ENCODE peak calls at places on chromosomes 12 and 14, in six cellular contexts. W is endothelial cell of umbilical vein, V is HepG2, E is A549, F is GM12878, B is K562. M is an unnamed sample.

GRCh38 chr12:108457006-108457733 is 57.9 kb upstream of the FICD start:
- DNase-seq in E (peak), B (peak), V (peak), F (peak), W (peak), M (peak)

GRCh38 chr12:43847427-43847826 is 11.5 kb downstream of the TMEM117 start:
- DNase-seq in V (no peak), F (no peak), E (no peak), B (no peak), W (no peak), M (peak)

GRCh38 chr12:132710062-132710421 is 600 bp upstream of the PGAM5 start:
- DNase-seq in W (no peak), E (no peak), B (no peak), V (no peak), F (no peak), M (peak)

GRCh38 chr14:22737052-22737451 is 29.4 kb upstream of the OXA1L start:
- DNase-seq in B (no peak), E (no peak), W (no peak), F (no peak), V (no peak), M (no peak)

GRCh38 chr14:73759183-73759713 is 45.1 kb upstream of the PNMA1 start:
- DNase-seq in E (no peak), F (no peak), W (peak), B (peak), V (no peak), M (peak)

GRCh38 chr12:56104815-56105476 is 587 bp downstream of the PA2G4 start:
- DNase-seq in B (peak), F (no peak), E (no peak), W (peak), V (no peak), M (peak)

GRCh38 chr12:106733660-106734059 is 40.8 kb upstream of the RIC8B start:
- DNase-seq in E (no peak), W (no peak), V (no peak), F (no peak), B (no peak), M (no peak)

GRCh38 chr12:123897221-123897620 is 75.4 kb downstream of the CCDC92 start:
- DNase-seq in F (no peak), V (no peak), W (no peak), B (no peak), E (no peak), M (no peak)

GRCh38 chr14:73717998-73718741 is 4.0 kb upstream of the PNMA1 start:
- DNase-seq in W (no peak), B (no peak), F (no peak), E (no peak), V (no peak), M (no peak)

GRCh38 chr12:27554421-27555186 is 30.6 kb downstream of the PPFIBP1 start:
- DNase-seq in E (no peak), V (no peak), W (peak), B (no peak), F (no peak), M (no peak)

GRCh38 chr14:52023518-52023917 is 34.2 kb downstream of the RTRAF start:
- DNase-seq in B (no peak), W (peak), E (no peak), F (no peak), V (no peak), M (no peak)

GRCh38 chr14:50303744-50304471 is 8.1 kb downstream of the L2HGDH start:
- DNase-seq in B (no peak), F (no peak), E (no peak), V (peak), W (no peak), M (peak)

GRCh38 chr12:48767047-48767446 is 21.8 kb downstream of the ADCY6 start:
- DNase-seq in B (no peak), E (no peak), V (no peak), F (no peak), W (no peak), M (no peak)

GRCh38 chr14:99273025-99273723 is 1.2 kb upstream of the BCL11B start:
- DNase-seq in E (peak), W (peak), F (no peak), B (no peak), V (peak), M (peak)

GRCh38 chr14:82313889-82314288 is 780.2 kb upstream of the SEL1L start:
- DNase-seq in V (no peak), W (no peak), B (no peak), E (no peak), F (no peak), M (no peak)

GRCh38 chr14:52547526-52547925 is 4.8 kb downstream of the TXNDC16 start:
- DNase-seq in F (no peak), W (no peak), V (no peak), B (peak), E (no peak), M (no peak)

GRCh38 chr14:66507181-66507721 is 696 bp upstream of the GPHN start:
- DNase-seq in F (no peak), B (no peak), V (no peak), W (no peak), E (peak), M (no peak)

GRCh38 chr12:111841236-111841749 is 735 bp upstream of the MAPKAPK5 start:
- DNase-seq in F (no peak), B (no peak), V (no peak), W (peak), E (no peak), M (no peak)

GRCh38 chr12:69258655-69259054 is 19.3 kb downstream of the CPSF6 start:
- DNase-seq in E (no peak), W (no peak), V (no peak), B (peak), F (no peak), M (no peak)

GRCh38 chr14:102717211-102717610 is 60.0 kb upstream of the TRAF3 start:
- DNase-seq in V (no peak), W (no peak), E (no peak), F (no peak), B (no peak), M (peak)

GRCh38 chr12:123931686-123932321 is 40.8 kb downstream of the CCDC92 start:
- DNase-seq in V (no peak), E (no peak), F (no peak), W (no peak), B (no peak), M (no peak)

GRCh38 chr12:1083888-1084262 is 92.9 kb downstream of the ERC1 start:
- DNase-seq in V (peak), E (no peak), W (no peak), B (no peak), F (no peak), M (peak)

GRCh38 chr12:89872922-89873630 is 164.4 kb upstream of the ATP2B1 start:
- DNase-seq in B (no peak), W (no peak), V (no peak), E (no peak), F (no peak), M (no peak)

GRCh38 chr12:51357374-51358047 is 11.0 kb upstream of the CELA1 start:
- DNase-seq in W (no peak), E (no peak), B (no peak), F (peak), V (no peak), M (no peak)

GRCh38 chr14:93173943-93174395 is 10.7 kb downstream of the MOAP1 start:
- DNase-seq in F (no peak), W (no peak), E (no peak), B (peak), V (no peak), M (no peak)

GRCh38 chr12:77122236-77122635 is 56.9 kb upstream of the E2F7 start:
- DNase-seq in E (no peak), W (peak), B (no peak), V (peak), F (no peak), M (no peak)

GRCh38 chr14:69356903-69357543 is 41.1 kb downstream of the ERH start:
- DNase-seq in F (no peak), B (no peak), W (no peak), V (peak), E (no peak), M (no peak)

GRCh38 chr12:20578142-20578541 is 117.0 kb upstream of the SLCO1C1 start:
- DNase-seq in V (no peak), W (no peak), F (no peak), E (no peak), B (no peak), M (no peak)

GRCh38 chr14:93525691-93526451 is 95.1 kb downstream of the UNC79 start:
- DNase-seq in V (no peak), F (no peak), B (no peak), W (no peak), E (no peak), M (no peak)

GRCh38 chr14:78509516-78509915 is 339.3 kb downstream of the NRXN3 start:
- DNase-seq in E (no peak), B (peak), F (no peak), V (no peak), W (no peak), M (no peak)

GRCh38 chr12:64670856-64671639 is 60.8 kb downstream of the RASSF3 start:
- DNase-seq in F (no peak), E (no peak), V (no peak), B (no peak), W (peak), M (no peak)

GRCh38 chr12:93571854-93572711 is at the start of gene SOCS2:
- DNase-seq in F (no peak), B (peak), W (peak), V (no peak), E (peak), M (no peak)

GRCh38 chr14:90608281-90608680 is 207.9 kb downstream of the TTC7B start:
- DNase-seq in E (no peak), B (no peak), W (no peak), F (no peak), V (no peak), M (peak)

GRCh38 chr12:77882709-77883108 is 52.0 kb downstream of the NAV3 start:
- DNase-seq in V (no peak), B (no peak), F (no peak), E (no peak), W (no peak), M (no peak)

DNA sequence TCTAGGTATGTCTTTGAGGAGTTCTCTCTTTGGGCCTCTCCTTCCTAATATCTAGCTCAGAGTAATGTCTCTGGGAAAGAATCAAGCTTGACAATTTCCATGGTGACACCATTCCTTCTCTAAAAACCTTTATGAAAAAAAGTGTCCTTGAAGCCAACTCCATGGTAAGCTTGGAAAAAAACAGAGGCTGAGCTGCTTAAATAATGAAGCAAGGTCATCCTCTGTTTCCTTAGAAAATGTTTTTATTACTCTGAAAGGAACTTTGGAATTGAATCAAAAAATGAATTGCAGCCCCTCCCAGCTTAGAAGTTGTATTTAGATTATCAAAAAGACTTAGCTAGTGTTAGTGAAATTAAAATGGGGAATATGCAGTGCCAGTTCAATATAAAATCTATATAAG is 166.1 kb upstream of the KITLG start:
- DNase-seq in V (no peak), B (no peak), W (peak), F (no peak), E (no peak), M (no peak)
- TF ChIP-seq MAX in V (no peak), B (no peak), W (no peak), F (no peak), E (no peak), M (no peak)

DNA sequence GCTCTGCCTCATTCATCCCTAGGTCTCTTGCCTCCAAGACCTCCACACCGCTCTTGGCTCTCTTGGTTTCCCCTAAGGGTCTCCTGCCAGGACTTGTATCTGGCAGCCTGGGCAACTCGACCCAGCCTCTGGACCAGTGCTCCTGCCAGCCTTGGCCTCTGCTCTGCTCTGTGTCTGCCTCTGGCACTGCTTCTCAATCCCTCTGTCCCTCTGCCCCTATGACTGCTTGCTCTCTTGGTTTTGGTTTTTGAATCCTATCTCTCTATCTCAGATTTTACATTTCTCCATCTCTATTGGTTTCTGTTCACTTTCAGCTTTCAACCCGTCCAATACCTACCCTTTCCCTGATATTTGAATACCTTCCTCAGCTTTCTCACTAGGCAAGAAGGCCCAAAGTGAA is 6.3 kb downstream of the ITGA5 start:
- DNase-seq in B (no peak), E (no peak), W (peak), V (no peak), F (no peak), M (no peak)
- H3K4me3 ChIP-seq in B (no peak), E (no peak), W (no peak), V (no peak), F (peak), M (peak)

GRCh38 chr14:104134061-104134965 is 4.1 kb upstream of the KIF26A start:
- DNase-seq in W (no peak), F (no peak), E (no peak), V (no peak), B (no peak), M (no peak)

GRCh38 chr14:104130974-104131651 is 7.3 kb upstream of the KIF26A start:
- DNase-seq in E (peak), B (no peak), V (peak), F (no peak), W (peak), M (peak)

GRCh38 chr14:104132981-104133380 is 5.4 kb upstream of the KIF26A start:
- DNase-seq in B (no peak), W (no peak), E (no peak), F (no peak), V (no peak), M (no peak)

GRCh38 chr14:104133496-104133895 is 4.9 kb upstream of the KIF26A start:
- DNase-seq in V (no peak), E (no peak), B (no peak), F (no peak), W (no peak), M (no peak)

GRCh38 chr14:104131968-104132732 is 6.2 kb upstream of the KIF26A start:
- DNase-seq in B (no peak), E (no peak), F (no peak), W (no peak), V (no peak), M (no peak)
- TF ChIP-seq MYC in B (no peak), E (no peak), F (no peak), W (no peak), V (no peak), M (no peak)

DNA sequence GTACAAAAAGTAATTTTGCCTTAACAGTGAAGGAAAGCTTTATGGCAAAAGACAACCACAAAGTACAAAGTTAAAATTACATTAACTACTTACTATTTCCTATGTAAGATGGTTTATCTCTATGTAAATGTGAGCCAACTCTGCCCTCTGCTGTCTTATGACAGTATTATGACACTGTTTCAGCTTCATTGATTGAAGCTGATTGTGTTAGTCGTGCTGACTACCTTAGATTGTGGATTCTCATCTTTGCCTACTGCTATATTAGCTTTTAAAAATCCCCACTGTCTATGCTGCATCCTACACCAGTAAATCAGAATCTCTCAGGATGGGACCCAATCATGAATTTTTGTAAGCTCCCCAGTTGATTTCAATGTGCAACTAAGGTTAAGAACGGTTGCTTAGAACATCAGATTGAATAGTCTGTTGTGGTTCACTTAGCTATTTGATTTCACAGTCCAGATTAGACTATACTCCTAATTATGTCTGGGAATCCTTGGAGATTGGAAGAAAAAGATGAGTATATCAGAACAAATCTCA is 12.2 kb upstream of the SPTB start:
- DNase-seq in B (peak), V (peak), W (peak), F (peak), E (peak), M (peak)
- TF ChIP-seq MAX in B (no peak), V (no peak), W (no peak), F (no peak), E (no peak), M (no peak)

GRCh38 chr12:38934078-38934584 is 28.7 kb upstream of the CPNE8 start:
- DNase-seq in B (peak), W (no peak), F (no peak), V (no peak), E (no peak), M (no peak)

GRCh38 chr12:38930994-38931393 is 25.6 kb upstream of the CPNE8 start:
- DNase-seq in E (no peak), W (no peak), F (no peak), B (no peak), V (peak), M (no peak)

GRCh38 chr12:38934696-38935095 is 29.3 kb upstream of the CPNE8 start:
- DNase-seq in E (no peak), B (no peak), W (no peak), V (no peak), F (no peak), M (peak)

GRCh38 chr12:38932320-38932719 is 26.9 kb upstream of the CPNE8 start:
- DNase-seq in V (no peak), W (no peak), B (no peak), F (no peak), E (no peak), M (no peak)

DNA sequence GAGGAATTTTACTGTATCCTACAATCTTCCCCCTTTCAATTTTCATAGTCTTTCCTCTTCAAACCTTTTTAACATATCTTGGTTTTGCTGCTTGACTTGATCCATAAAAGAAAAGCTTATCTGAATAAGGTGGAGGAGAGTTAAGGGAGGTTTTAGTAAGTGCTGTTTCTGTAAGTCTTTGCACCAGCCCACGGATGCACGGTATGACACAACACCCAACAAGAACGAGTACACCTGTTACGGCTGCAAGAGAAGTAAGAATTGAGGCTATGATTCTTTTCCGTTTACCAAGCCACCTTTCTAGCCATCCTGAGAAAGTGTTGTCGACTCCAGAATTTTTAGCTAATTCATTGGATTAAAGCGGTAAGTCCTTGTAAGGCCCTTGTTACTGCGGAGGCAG is 26.1 kb upstream of the CPNE8 start:
- DNase-seq in W (no peak), E (no peak), F (no peak), V (no peak), B (no peak), M (no peak)
- H3K4me3 ChIP-seq in W (no peak), E (no peak), F (no peak), V (no peak), B (no peak), M (no peak)

GRCh38 chr14:68147331-68147730 is 327.8 kb downstream of the RAD51B start:
- DNase-seq in W (no peak), F (no peak), B (no peak), E (no peak), V (no peak), M (no peak)
- TF ChIP-seq MYC in W (no peak), F (no peak), B (no peak), E (no peak), V (no peak), M (no peak)

GRCh38 chr12:14810167-14810952 is 3.6 kb downstream of the SMCO3 start:
- DNase-seq in E (no peak), V (no peak), W (no peak), F (no peak), B (no peak), M (no peak)
- TF ChIP-seq MAX in E (no peak), V (no peak), W (no peak), F (no peak), B (no peak), M (no peak)

DNA sequence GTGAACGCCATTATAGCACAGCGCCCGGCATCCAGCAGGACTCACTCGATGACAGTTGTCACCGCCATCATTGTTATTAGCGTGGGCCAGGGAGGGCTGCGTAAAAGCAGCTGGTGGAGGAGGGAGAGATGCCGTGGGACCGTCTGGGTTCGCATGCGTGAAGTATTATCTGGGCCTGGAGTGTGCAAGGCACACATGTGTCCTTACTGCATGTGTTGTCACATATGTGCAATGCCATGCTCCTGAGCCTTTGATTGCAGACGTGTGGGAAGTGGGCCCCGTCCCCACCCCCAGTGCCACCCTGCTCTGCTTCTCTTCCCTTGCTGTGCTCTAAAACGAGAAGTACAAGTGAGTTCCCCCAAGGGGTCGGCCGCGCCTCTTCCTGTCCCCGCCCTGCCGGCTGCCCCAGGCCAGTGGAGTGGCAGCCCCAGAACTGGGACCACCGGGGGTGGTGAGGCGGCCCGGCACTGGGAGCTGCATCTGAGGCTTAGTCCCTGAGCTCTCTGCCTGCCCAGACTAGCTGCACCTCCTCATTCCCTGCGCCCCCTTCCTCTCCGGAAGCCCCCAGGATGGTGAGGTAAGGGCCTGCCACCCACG is at the start of gene PTPN6:
- DNase-seq in F (no peak), B (no peak), E (no peak), W (no peak), V (no peak), M (peak)
- H3K4me3 ChIP-seq in F (peak), B (no peak), E (no peak), W (no peak), V (no peak), M (peak)

M was measured in NB4.